ENCODE peak calls at places on chromosomes 7 and 10, in four cellular contexts. X, A, H and G are unnamed samples. For H3K4me1, the result is how much of the 10 kb centered on the place peaks cover.

GRCh38 chr10:54940418-54940817 is 139.4 kb upstream of the PCDH15 start:
- DNase-seq in H (no peak), A (no peak), X (no peak), G (no peak)

GRCh38 chr7:159078193-159078910 is 66.3 kb downstream of the VIPR2 start:
- DNase-seq in X (no peak), H (no peak), A (no peak), G (peak)

GRCh38 chr10:22368976-22369375 is 23.7 kb downstream of the SPAG6 start:
- DNase-seq in A (no peak), X (no peak), H (no peak), G (no peak)

GRCh38 chr7:105675873-105676484 is 94.7 kb upstream of the EFCAB10 start:
- DNase-seq in X (no peak), H (no peak), A (no peak), G (no peak)

GRCh38 chr10:13724484-13724883 is 137.7 kb downstream of the PRPF18 start:
- DNase-seq in A (no peak), H (peak), X (no peak), G (no peak)

GRCh38 chr7:115060095-115060830 is 138.4 kb downstream of the MDFIC start:
- DNase-seq in H (no peak), X (no peak), A (no peak), G (no peak)

GRCh38 chr7:6205921-6206660 is 66.3 kb downstream of the CYTH3 start:
- DNase-seq in H (no peak), X (no peak), A (no peak), G (no peak)

GRCh38 chr7:17902599-17902998 is 37.7 kb downstream of the SNX13 start:
- DNase-seq in H (no peak), A (no peak), X (no peak), G (no peak)

GRCh38 chr7:46695045-46695708 is 774.1 kb upstream of the IGFBP3 start:
- DNase-seq in A (no peak), X (no peak), H (no peak), G (no peak)

DNA sequence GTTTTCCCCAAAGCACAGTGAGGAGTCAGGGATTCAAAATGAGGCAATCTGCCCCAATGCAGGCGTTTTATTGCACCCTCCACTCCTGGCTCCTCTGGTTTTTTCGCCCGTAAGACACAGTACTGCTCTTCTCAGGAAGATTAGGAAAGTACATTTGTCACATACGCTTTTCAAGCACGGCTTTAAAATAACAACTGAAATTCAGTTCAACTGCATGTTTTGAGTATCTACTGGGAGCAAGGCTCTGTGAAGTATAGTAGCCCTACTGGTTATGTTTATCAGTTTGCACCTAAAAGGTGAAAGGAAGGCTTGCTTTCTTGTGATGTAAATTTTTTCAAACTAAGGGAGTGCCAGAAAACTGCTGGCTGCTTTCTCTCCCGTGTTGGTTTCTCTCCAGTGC is 1.9 kb upstream of the SGMS1 start:
- DNase-seq in H (no peak), A (peak), X (no peak), G (no peak)
- H2AK5ac ChIP-seq in H (no peak), A (no peak), X (no peak), G (no peak)

GRCh38 chr10:99981581-99982199 is 28.1 kb downstream of the DNMBP start:
- DNase-seq in X (no peak), H (no peak), A (no peak), G (no peak)

GRCh38 chr10:99976886-99977391 is 32.8 kb downstream of the DNMBP start:
- DNase-seq in A (no peak), H (peak), X (no peak), G (peak)

GRCh38 chr10:99977916-99978315 is 31.8 kb downstream of the DNMBP start:
- DNase-seq in A (no peak), X (no peak), H (peak), G (no peak)

GRCh38 chr10:99975942-99976809 is 33.6 kb downstream of the DNMBP start:
- DNase-seq in A (no peak), X (no peak), H (peak), G (no peak)

DNA sequence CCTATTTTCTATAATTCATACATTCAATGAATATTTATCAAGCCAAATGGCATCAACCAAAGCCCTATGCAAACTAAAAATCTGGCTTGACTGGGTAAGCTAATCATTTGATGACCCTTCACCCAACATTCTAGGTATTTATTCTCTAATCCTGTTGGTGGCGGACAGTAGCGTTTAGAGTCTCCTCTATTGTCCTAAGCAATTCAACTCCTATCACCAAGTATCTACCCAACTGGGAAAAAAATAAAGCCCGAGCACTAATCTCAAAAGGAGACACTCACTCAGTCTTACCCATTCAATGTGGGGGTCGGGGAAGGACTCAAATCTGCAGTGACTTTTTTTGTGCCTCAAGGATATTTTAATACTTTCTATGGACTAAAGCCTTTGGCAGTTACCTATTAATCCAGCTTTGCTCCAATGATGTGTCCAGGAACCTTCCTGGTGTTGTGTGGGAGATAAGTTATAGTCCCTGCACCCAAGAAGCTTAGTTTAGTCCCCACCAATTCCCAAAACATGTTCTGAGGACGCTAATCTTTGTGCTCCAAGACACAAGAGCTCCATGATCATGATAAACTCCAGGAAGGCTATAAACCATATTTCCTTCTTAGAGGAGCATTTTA is 30.6 kb downstream of the DNMBP start:
- DNase-seq in X (no peak), A (no peak), H (no peak), G (no peak)
- H3K4me1 ChIP-seq in X (under half), A (under half), H (under half), G (under half)

DNA sequence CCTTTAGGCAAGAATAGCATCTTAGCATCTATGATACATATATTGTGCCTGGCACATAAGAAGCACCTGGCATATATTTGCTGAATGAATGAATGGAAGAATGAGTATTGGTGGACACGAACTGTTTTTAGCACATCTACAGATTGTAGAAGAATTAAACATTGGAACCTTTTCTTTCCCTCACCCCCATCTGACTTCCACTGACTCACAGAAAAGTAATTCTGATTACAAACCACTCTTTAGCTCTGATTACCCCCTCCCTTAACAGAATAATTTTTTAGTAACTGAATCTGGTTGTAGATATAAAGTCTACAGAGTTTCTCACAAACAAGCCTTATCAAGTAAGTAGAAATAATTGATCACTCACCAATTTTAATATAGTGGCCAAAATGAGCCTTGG is 31.9 kb downstream of the SLC26A4 start:
- DNase-seq in H (no peak), X (no peak), A (no peak), G (no peak)
- H2AK5ac ChIP-seq in H (no peak), X (no peak), A (no peak), G (no peak)

DNA sequence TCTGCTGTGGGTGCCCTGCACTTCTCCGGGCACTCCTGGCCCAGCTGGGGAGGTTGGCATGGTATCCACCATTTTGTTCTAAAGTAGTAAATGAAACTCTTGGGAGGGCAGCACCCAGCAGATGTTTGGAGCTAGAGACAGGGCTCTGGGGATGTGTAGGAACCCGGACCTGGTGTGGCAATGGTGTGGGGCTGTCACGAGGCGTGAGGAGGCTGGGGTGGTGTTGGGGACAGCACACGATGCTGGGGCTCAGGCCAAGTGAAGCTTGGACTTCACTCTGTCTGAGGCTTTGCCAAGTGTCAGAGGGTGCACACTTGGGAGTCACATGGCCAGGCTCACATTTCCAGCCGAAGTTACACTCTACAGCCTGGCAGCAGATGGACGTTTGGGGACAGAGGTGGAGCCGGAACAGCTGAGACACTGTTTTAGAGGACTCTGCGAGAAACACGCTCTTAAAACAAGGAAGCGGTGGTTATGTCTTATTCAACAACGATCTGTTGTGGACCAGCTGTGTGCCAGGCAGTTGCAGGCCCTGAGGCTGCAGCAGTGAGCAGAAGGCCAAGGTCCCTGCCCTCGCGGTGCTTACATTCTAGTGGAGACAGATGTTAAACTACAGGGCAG is 118.2 kb downstream of the CUX1 start:
- DNase-seq in X (no peak), A (no peak), H (no peak), G (no peak)
- H3K4me1 ChIP-seq in X (under half), A (under half), H (under half), G (under half)

DNA sequence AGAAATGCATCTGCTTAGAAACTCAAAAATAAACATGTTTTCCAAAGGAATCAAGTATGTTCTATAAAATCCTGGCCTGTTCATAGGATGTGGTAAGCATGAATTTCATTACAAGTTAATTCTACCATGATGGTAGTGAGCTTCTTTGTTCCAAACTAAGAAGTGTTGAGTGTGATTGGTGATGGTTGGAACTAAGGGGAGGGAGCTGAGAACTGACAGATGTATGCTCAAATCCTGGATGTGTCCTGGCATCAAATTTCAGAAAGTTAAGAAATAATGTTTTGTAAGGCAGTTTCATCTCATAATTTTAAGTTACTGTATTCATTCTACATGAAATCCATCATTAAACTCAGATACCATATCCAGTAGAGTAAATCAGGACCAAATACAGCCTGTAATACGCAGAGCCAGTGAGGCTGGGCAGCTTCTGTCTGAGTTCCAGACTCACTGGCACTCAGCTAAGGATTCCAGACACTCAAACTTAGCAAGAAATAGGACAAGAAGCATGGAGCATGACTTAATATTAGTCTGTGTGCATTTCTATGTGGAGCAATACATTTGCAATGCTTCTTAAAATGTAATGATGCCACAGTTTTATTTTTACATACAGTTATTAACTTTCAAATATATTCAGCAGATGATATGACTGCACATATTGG is 119.6 kb downstream of the TES start:
- DNase-seq in X (no peak), H (no peak), A (no peak), G (no peak)
- H2AK5ac ChIP-seq in X (no peak), H (no peak), A (no peak), G (no peak)

DNA sequence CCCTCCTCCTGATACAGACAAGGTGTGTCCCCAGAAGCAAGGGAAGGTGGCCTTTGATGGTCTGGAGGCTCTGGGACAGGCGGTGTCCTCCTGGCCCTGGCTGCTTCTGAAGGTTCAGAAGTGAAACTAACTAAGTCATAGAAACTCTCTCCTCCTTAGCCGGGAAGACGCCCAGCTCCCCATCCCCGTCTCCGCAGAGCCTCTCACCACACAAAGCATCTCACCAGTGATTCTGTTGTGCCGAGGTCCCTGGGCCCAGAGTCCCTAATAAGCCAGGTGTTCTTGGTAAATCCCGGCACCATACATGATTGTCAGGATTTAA is 9.4 kb downstream of the HKDC1 start:
- DNase-seq in H (no peak), X (no peak), A (no peak), G (no peak)
- H3K4me1 ChIP-seq in H (under half), X (under half), A (under half), G (under half)